ENCODE peak calls at places on chromosomes 11 and 22, in five cellular contexts. One of them, this sample, is unnamed.
A peak's percentile ranks its signal among the peaks of the same experiment; 100 is the strongest.

GRCh38 chr11:128434411-128434810 is 152.9 kb downstream of the ETS1 start:
- DNase-seq in esophagus squamous epithelium: no peak
- DNase-seq in transverse colon: no peak
- DNase-seq in breast epithelium: no peak
- DNase-seq in IMR-90: no peak
- DNase-seq in this sample: no peak

GRCh38 chr22:43983808-43984207 is 28.6 kb downstream of the SAMM50 start:
- DNase-seq in transverse colon: no peak
- DNase-seq in breast epithelium: no peak
- DNase-seq in IMR-90: no peak
- DNase-seq in esophagus squamous epithelium: no peak
- DNase-seq in this sample: no peak

GRCh38 chr11:41010361-41011050 is 448.9 kb downstream of the LRRC4C start:
- DNase-seq in esophagus squamous epithelium: no peak
- DNase-seq in breast epithelium: no peak
- DNase-seq in IMR-90: no peak
- DNase-seq in transverse colon: no peak
- DNase-seq in this sample: no peak

GRCh38 chr11:74783241-74783871 is 34.7 kb downstream of the RNF169 start:
- DNase-seq in transverse colon: no peak
- DNase-seq in IMR-90: peak; percentile 76
- DNase-seq in esophagus squamous epithelium: no peak
- DNase-seq in breast epithelium: no peak
- DNase-seq in this sample: no peak

GRCh38 chr11:40030867-40031266 is 1428.6 kb downstream of the LRRC4C start:
- DNase-seq in transverse colon: no peak
- DNase-seq in IMR-90: no peak
- DNase-seq in esophagus squamous epithelium: no peak
- DNase-seq in breast epithelium: no peak
- DNase-seq in this sample: no peak

GRCh38 chr11:2706321-2706720 is 6.5 kb upstream of the KCNQ1OT1 start:
- DNase-seq in esophagus squamous epithelium: no peak
- DNase-seq in transverse colon: no peak
- DNase-seq in IMR-90: no peak
- DNase-seq in breast epithelium: no peak
- DNase-seq in this sample: no peak

GRCh38 chr22:39292561-39293074 is 26.8 kb downstream of the RPL3 start:
- DNase-seq in IMR-90: peak; percentile 92
- DNase-seq in transverse colon: peak; percentile 80
- DNase-seq in esophagus squamous epithelium: peak; percentile 35
- DNase-seq in breast epithelium: peak; percentile 96
- DNase-seq in this sample: peak; percentile 97

GRCh38 chr11:119741369-119742262 is 12.6 kb upstream of the NECTIN1 start:
- DNase-seq in esophagus squamous epithelium: no peak
- DNase-seq in transverse colon: peak; percentile 75
- DNase-seq in breast epithelium: peak; percentile 63
- DNase-seq in IMR-90: no peak
- DNase-seq in this sample: peak; percentile 70

GRCh38 chr11:96079691-96080090 is 155.8 kb upstream of the MTMR2 start:
- DNase-seq in IMR-90: no peak
- DNase-seq in breast epithelium: no peak
- DNase-seq in transverse colon: no peak
- DNase-seq in esophagus squamous epithelium: no peak
- DNase-seq in this sample: no peak

GRCh38 chr22:37454857-37455686 is 27.8 kb upstream of the ELFN2 start:
- DNase-seq in transverse colon: no peak
- DNase-seq in esophagus squamous epithelium: no peak
- DNase-seq in IMR-90: peak; percentile 89
- DNase-seq in breast epithelium: no peak
- DNase-seq in this sample: no peak

GRCh38 chr22:49353185-49353584 is 474.5 kb downstream of the BRD1 start:
- DNase-seq in transverse colon: no peak
- DNase-seq in breast epithelium: no peak
- DNase-seq in esophagus squamous epithelium: no peak
- DNase-seq in IMR-90: no peak
- DNase-seq in this sample: no peak

GRCh38 chr22:35620624-35621245 is 3.6 kb upstream of the MB start:
- DNase-seq in IMR-90: peak; percentile 36
- DNase-seq in transverse colon: no peak
- DNase-seq in breast epithelium: no peak
- DNase-seq in esophagus squamous epithelium: no peak
- DNase-seq in this sample: no peak

GRCh38 chr11:6737872-6738466 is 33.8 kb downstream of the OR2AG2 start:
- DNase-seq in transverse colon: peak; percentile 40
- DNase-seq in IMR-90: peak; percentile 34
- DNase-seq in esophagus squamous epithelium: no peak
- DNase-seq in breast epithelium: no peak
- DNase-seq in this sample: peak; percentile 51

GRCh38 chr11:92399702-92400101 is 175.1 kb downstream of the FAT3 start:
- DNase-seq in breast epithelium: no peak
- DNase-seq in esophagus squamous epithelium: no peak
- DNase-seq in transverse colon: no peak
- DNase-seq in IMR-90: no peak
- DNase-seq in this sample: no peak

GRCh38 chr11:72114570-72114969 is 2.1 kb upstream of the ANAPC15 start:
- DNase-seq in breast epithelium: no peak
- DNase-seq in IMR-90: peak; percentile 28
- DNase-seq in transverse colon: no peak
- DNase-seq in esophagus squamous epithelium: no peak
- DNase-seq in this sample: no peak

GRCh38 chr11:10797561-10797960 is 11.2 kb downstream of the EIF4G2 start:
- DNase-seq in transverse colon: no peak
- DNase-seq in esophagus squamous epithelium: no peak
- DNase-seq in breast epithelium: no peak
- DNase-seq in IMR-90: no peak
- DNase-seq in this sample: no peak

GRCh38 chr11:11843233-11843632 is 1.5 kb downstream of the USP47 start:
- DNase-seq in breast epithelium: no peak
- DNase-seq in esophagus squamous epithelium: no peak
- DNase-seq in transverse colon: no peak
- DNase-seq in IMR-90: peak; percentile 94
- DNase-seq in this sample: no peak

GRCh38 chr22:49617264-49617663 is 210.4 kb downstream of the BRD1 start:
- DNase-seq in IMR-90: no peak
- DNase-seq in breast epithelium: no peak
- DNase-seq in transverse colon: no peak
- DNase-seq in esophagus squamous epithelium: no peak
- DNase-seq in this sample: no peak

GRCh38 chr11:67318239-67318555 is 14.9 kb downstream of the SSH3 start:
- DNase-seq in transverse colon: no peak
- DNase-seq in IMR-90: no peak
- DNase-seq in breast epithelium: no peak
- DNase-seq in esophagus squamous epithelium: no peak
- DNase-seq in this sample: no peak

GRCh38 chr11:93497575-93497974 is 45.6 kb downstream of the SMCO4 start:
- DNase-seq in breast epithelium: no peak
- DNase-seq in IMR-90: no peak
- DNase-seq in esophagus squamous epithelium: no peak
- DNase-seq in transverse colon: no peak
- DNase-seq in this sample: no peak

GRCh38 chr11:73257342-73258103 is 14.6 kb upstream of the P2RY6 start:
- DNase-seq in transverse colon: no peak
- DNase-seq in esophagus squamous epithelium: no peak
- DNase-seq in breast epithelium: peak; percentile 51
- DNase-seq in IMR-90: peak; percentile 91
- DNase-seq in this sample: peak; percentile 44

GRCh38 chr22:48185071-48185470 is 1422.6 kb downstream of the TBC1D22A start:
- DNase-seq in IMR-90: no peak
- DNase-seq in breast epithelium: no peak
- DNase-seq in esophagus squamous epithelium: no peak
- DNase-seq in transverse colon: no peak
- DNase-seq in this sample: no peak

GRCh38 chr11:14399087-14399486 is 40.1 kb upstream of the RRAS2 start:
- DNase-seq in IMR-90: no peak
- DNase-seq in breast epithelium: no peak
- DNase-seq in transverse colon: no peak
- DNase-seq in esophagus squamous epithelium: no peak
- DNase-seq in this sample: no peak

GRCh38 chr11:92453055-92453454 is 228.4 kb downstream of the FAT3 start:
- DNase-seq in transverse colon: no peak
- DNase-seq in breast epithelium: no peak
- DNase-seq in esophagus squamous epithelium: no peak
- DNase-seq in IMR-90: peak; percentile 78
- DNase-seq in this sample: no peak

GRCh38 chr22:25364736-25365241 is 145.3 kb downstream of the CRYBB2 start:
- DNase-seq in esophagus squamous epithelium: no peak
- DNase-seq in IMR-90: peak; percentile 20
- DNase-seq in breast epithelium: peak; percentile 39
- DNase-seq in transverse colon: peak; percentile 70
- DNase-seq in this sample: no peak

GRCh38 chr22:50576070-50576469 is 2.2 kb downstream of the CPT1B start:
- DNase-seq in esophagus squamous epithelium: no peak
- DNase-seq in breast epithelium: no peak
- DNase-seq in transverse colon: no peak
- DNase-seq in IMR-90: peak; percentile 44
- DNase-seq in this sample: no peak

GRCh38 chr11:3879967-3880542 is 24.6 kb downstream of the STIM1 start:
- DNase-seq in breast epithelium: no peak
- DNase-seq in esophagus squamous epithelium: no peak
- DNase-seq in transverse colon: no peak
- DNase-seq in IMR-90: no peak
- DNase-seq in this sample: no peak

GRCh38 chr11:3878036-3878584 is 22.6 kb downstream of the STIM1 start:
- DNase-seq in breast epithelium: no peak
- DNase-seq in IMR-90: no peak
- DNase-seq in transverse colon: no peak
- DNase-seq in esophagus squamous epithelium: no peak
- DNase-seq in this sample: no peak

GRCh38 chr11:3879216-3879966 is 23.9 kb downstream of the STIM1 start:
- DNase-seq in breast epithelium: no peak
- DNase-seq in esophagus squamous epithelium: no peak
- DNase-seq in transverse colon: no peak
- DNase-seq in IMR-90: no peak
- DNase-seq in this sample: no peak

GRCh38 chr11:3882671-3883070 is 27.2 kb downstream of the STIM1 start:
- DNase-seq in breast epithelium: no peak
- DNase-seq in esophagus squamous epithelium: no peak
- DNase-seq in IMR-90: no peak
- DNase-seq in transverse colon: no peak
- DNase-seq in this sample: no peak

GRCh38 chr11:3880724-3881123 is 25.3 kb downstream of the STIM1 start:
- DNase-seq in breast epithelium: no peak
- DNase-seq in transverse colon: no peak
- DNase-seq in esophagus squamous epithelium: no peak
- DNase-seq in IMR-90: peak; percentile 58
- DNase-seq in this sample: no peak
- H3K4me1 ChIP-seq in breast epithelium: no peaks in the 10 kb centered on the region
- H3K4me1 ChIP-seq in transverse colon: peaks cover 26% of the 10 kb centered on the region
- H3K4me1 ChIP-seq in esophagus squamous epithelium: peaks cover 25% of the 10 kb centered on the region
- H3K4me1 ChIP-seq in IMR-90: peaks cover 7% of the 10 kb centered on the region
- H3K4me1 ChIP-seq in this sample: peaks cover 6% of the 10 kb centered on the region

GRCh38 chr11:126653040-126653439 is 297.6 kb downstream of the ST3GAL4 start:
- DNase-seq in transverse colon: no peak
- DNase-seq in breast epithelium: no peak
- DNase-seq in IMR-90: no peak
- DNase-seq in esophagus squamous epithelium: no peak
- DNase-seq in this sample: no peak
- TF ChIP-seq CTCF in transverse colon: no peak
- TF ChIP-seq CTCF in breast epithelium: no peak
- TF ChIP-seq CTCF in IMR-90: no peak
- TF ChIP-seq CTCF in esophagus squamous epithelium: no peak
- TF ChIP-seq CTCF in this sample: no peak

GRCh38 chr11:65569973-65570918 is at the start of gene ZNRD2:
- DNase-seq in IMR-90: peak; percentile 99
- DNase-seq in transverse colon: peak; percentile 98
- DNase-seq in esophagus squamous epithelium: peak; percentile 95
- DNase-seq in breast epithelium: peak; percentile 96
- DNase-seq in this sample: peak; percentile 99
- TF ChIP-seq POLR2A in IMR-90: peak; percentile 73
- TF ChIP-seq POLR2A in transverse colon: peak; percentile 85
- TF ChIP-seq POLR2A in esophagus squamous epithelium: peak; percentile 73
- TF ChIP-seq POLR2A in breast epithelium: peak; percentile 85
- TF ChIP-seq POLR2A in this sample: no peak

DNA sequence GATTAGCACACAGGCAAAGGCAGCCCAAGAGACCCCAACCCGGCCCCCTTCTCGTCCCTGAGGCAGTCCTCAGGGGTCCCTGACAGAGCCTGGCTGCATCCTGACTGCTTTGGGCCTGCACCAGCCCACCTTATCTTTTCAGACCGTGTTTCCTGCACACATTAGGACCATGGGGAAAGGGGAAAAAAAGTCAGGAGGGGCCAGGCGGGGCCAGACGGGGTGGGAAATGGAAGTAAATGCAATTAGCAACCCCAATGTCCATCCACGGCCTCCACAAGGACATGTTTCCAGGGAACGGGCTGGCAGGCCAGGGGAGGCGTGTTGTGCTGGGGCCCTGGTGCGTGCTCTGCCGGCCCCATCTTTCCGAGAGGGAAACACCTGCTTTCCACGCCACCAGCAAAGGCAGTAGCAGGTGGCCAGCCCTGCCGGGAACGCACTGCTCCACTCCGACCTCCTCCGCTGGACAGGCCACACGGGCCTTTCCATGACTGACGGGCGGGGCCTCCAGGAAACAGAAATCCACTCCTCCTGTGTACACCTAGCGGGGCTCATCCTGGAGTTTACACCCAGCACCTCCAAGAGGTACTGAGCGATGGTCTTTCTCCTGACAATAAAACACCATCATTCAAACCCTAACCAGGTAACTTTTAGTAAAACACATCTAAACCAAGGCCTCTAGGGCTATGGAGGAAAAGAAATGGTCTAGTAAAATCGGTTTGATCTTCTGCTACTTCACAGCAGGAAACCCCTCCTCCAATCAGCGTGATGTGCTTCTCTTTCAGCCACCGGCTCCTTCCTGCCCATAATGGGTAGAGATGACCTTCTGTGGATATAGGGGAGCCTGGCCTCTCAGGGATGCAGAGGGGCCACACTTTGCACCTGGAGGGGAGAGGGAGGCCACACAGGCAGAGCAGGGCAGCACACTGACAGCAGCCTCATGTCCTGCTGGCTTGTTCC is 7.2 kb downstream of the EHD1 start:
- DNase-seq in breast epithelium: no peak
- DNase-seq in IMR-90: no peak
- DNase-seq in transverse colon: peak; percentile 64
- DNase-seq in esophagus squamous epithelium: no peak
- DNase-seq in this sample: no peak
- H3K4me1 ChIP-seq in breast epithelium: peaks cover 11% of the 10 kb centered on the region
- H3K4me1 ChIP-seq in IMR-90: peaks cover 49% of the 10 kb centered on the region
- H3K4me1 ChIP-seq in transverse colon: peaks cover 70% of the 10 kb centered on the region
- H3K4me1 ChIP-seq in esophagus squamous epithelium: peaks cover 47% of the 10 kb centered on the region
- H3K4me1 ChIP-seq in this sample: peaks cover 34% of the 10 kb centered on the region

This sample was measured in testis.